ENCODE peak calls at places on chromosomes 7 and 10, in seven cellular contexts. W, H, Z, X, N, C and D are unnamed samples. For H3K27me3, the result is how much of the 10 kb centered on the place peaks cover.

GRCh38 chr7:56605146-56605545 is 488.9 kb upstream of the NUPR2 start:
- DNase-seq in H (no peak), X (no peak), W (no peak), N (no peak), Z (no peak), C (no peak), D (no peak)

GRCh38 chr7:44448456-44448855 is 42.0 kb downstream of the NUDCD3 start:
- DNase-seq in X (no peak), Z (no peak), N (no peak), C (no peak), W (no peak), H (no peak), D (no peak)

GRCh38 chr7:84070770-84071169 is 123.8 kb downstream of the SEMA3A start:
- DNase-seq in Z (no peak), C (no peak), W (no peak), N (no peak), X (no peak), H (no peak), D (no peak)

GRCh38 chr7:25240896-25241295 is 12.6 kb upstream of the NPVF start:
- DNase-seq in Z (no peak), C (no peak), N (peak), H (no peak), W (no peak), X (no peak), D (no peak)

GRCh38 chr10:30359373-30360206 is 10.5 kb upstream of the MTPAP start:
- DNase-seq in X (peak), C (peak), W (peak), Z (peak), N (peak), H (peak), D (peak)

GRCh38 chr10:96512524-96512991 is 1.2 kb downstream of the TLL2 start:
- DNase-seq in W (peak), H (no peak), C (peak), N (no peak), Z (no peak), X (peak), D (no peak)

GRCh38 chr7:73342645-73343044 is 14.7 kb downstream of the FKBP6 start:
- DNase-seq in W (no peak), N (peak), Z (no peak), C (peak), X (no peak), H (no peak), D (no peak)

GRCh38 chr10:74683621-74684114 is 142.7 kb upstream of the KAT6B start:
- DNase-seq in N (no peak), H (no peak), X (no peak), W (no peak), C (peak), Z (no peak), D (no peak)

GRCh38 chr10:130456616-130457015 is 320.4 kb downstream of the GLRX3 start:
- DNase-seq in Z (no peak), N (no peak), X (no peak), C (no peak), W (no peak), H (no peak), D (no peak)

GRCh38 chr7:55409474-55410225 is 44.5 kb downstream of the LANCL2 start:
- DNase-seq in Z (no peak), H (no peak), N (no peak), X (no peak), W (no peak), C (peak), D (no peak)

GRCh38 chr7:47609803-47610452 is 28.0 kb upstream of the TNS3 start:
- DNase-seq in Z (peak), N (no peak), X (no peak), C (no peak), H (no peak), W (peak), D (no peak)

GRCh38 chr10:97325754-97326153 is 6.7 kb downstream of the FRAT1 start:
- DNase-seq in X (no peak), Z (no peak), H (no peak), N (no peak), W (no peak), C (no peak), D (no peak)

GRCh38 chr7:142717453-142717852 is 31.8 kb upstream of the PRSS1 start:
- DNase-seq in C (no peak), N (no peak), W (no peak), H (no peak), Z (no peak), X (peak), D (peak)

GRCh38 chr7:34333925-34334324 is 324.1 kb upstream of the NPSR1 start:
- DNase-seq in C (no peak), X (no peak), Z (no peak), W (no peak), H (no peak), N (peak), D (no peak)

GRCh38 chr7:151607464-151607867 is 87.8 kb upstream of the RHEB start:
- DNase-seq in Z (no peak), N (peak), H (no peak), X (no peak), C (no peak), W (no peak), D (no peak)

GRCh38 chr7:150403376-150404171 is 24.4 kb downstream of the ZNF775 start:
- DNase-seq in X (peak), C (no peak), H (no peak), Z (no peak), W (no peak), N (no peak), D (no peak)

DNA sequence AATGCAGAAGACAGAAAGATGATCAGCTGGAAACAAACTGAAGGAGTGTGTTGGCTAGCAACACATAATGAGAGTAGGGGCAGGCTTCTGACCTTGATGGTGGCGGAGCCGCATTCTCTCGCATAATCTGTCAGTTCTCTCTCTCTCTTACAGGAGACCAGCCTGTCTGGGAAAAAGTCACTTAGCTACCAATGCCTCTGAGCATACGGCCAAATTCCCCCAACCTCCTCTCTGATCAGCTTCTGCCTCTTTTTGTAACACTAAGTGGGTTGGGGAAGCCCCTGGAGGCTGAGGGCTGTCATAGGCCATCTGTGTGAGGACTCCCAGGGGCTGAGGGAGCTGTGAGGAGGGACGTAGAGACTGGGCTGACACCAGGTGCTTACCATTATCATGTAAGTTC is 104.6 kb downstream of the HIPK2 start:
- DNase-seq in N (no peak), H (no peak), C (peak), Z (no peak), W (no peak), X (peak), D (no peak)
- TF ChIP-seq CTCF in N (no peak), H (no peak), C (no peak), Z (no peak), W (no peak), X (no peak), D (no peak)

GRCh38 chr10:72024596-72024995 is 60.4 kb downstream of the CHST3 start:
- DNase-seq in W (no peak), H (no peak), X (no peak), N (no peak), Z (no peak), C (no peak), D (no peak)
- H3K27ac ChIP-seq in W (no peak), H (no peak), X (no peak), N (no peak), Z (no peak), C (no peak), D (no peak)

DNA sequence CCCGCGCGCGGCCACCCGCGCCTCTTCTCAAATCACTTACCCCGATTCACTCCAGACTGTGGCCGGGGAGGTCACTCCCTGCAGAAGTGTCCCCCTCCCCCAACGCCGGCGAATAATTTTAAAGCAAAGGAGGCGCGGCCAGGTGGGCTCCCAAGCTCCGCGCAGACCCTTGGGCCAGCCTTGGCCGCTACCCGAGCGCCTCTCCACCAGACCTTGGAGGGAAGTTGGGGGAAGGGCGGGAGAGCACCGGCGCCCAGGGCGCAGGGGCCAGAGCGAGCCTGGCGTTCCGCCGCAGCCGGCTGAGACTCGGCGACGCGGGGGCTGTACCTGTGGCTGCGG is 270 bp downstream of the MKX start:
- DNase-seq in C (no peak), N (no peak), Z (no peak), W (peak), X (peak), H (no peak), D (no peak)
- H3K27me3 ChIP-seq in C (half or more), N (half or more), Z (under half), W (half or more), X (half or more), H (half or more), D (half or more)

DNA sequence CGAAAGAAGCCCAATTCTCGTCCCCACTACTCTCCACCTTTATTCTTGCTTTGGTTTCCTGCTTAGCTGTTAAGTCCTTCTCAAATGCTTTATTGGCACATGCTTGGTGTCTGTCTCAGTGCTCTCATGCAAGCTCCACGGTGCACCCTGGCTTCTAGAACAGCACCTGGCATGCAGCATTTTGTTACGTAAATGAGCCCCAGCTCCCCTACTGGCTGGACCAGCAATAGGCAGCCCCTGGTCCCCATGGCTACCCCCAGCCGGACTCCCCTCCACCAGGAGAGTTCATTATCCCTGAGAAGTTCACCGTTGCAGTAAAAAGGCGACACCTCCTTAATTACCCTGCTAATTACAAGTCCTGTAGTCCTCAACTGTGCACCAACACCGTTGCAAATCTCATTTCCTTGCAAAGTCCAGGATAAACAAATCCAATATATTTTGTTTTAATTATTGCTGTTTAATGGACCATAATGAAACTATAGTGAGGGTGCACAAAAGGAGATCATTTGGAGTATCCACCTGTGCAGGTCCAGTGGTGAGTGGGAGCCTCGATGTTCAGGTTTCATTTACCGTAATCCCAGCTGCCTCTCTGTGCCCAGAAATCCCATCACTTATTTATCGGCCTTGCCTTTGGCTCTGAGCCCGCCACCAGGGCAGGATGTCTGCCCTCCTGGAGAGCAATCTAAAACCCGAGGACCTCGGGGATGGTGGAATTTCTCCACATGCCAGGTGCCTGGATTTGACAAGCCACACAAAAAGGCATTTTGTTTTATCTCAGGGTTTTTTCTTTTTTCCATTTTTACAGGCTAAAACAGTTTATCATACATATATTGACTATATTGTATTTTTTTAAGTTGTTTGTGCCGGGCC is 12.8 kb upstream of the DRGX start:
- DNase-seq in N (no peak), Z (no peak), W (no peak), X (no peak), H (no peak), C (peak), D (no peak)
- TF ChIP-seq CTCF in N (peak), Z (no peak), W (peak), X (no peak), H (no peak), C (peak), D (no peak)